ENCODE peak calls at places on chromosomes 3 and 15, in seven cellular contexts. E, T, M, G, C, A and J are unnamed samples.

GRCh38 chr3:42148982-42149432 is 57.9 kb downstream of the TRAK1 start:
- DNase-seq in E (no peak), T (no peak), M (peak; percentile 67), G (no peak), C (peak; percentile 13), A (no peak), J (peak; percentile 54)

GRCh38 chr3:182413061-182413460 is 380.2 kb upstream of the ATP11B start:
- DNase-seq in E (no peak), T (no peak), M (no peak), G (no peak), C (no peak), A (no peak), J (no peak)

GRCh38 chr15:69443032-69443611 is 9.5 kb upstream of the RPLP1 start:
- DNase-seq in E (no peak), T (no peak), M (no peak), G (no peak), C (no peak), A (no peak), J (no peak)

GRCh38 chr3:128950223-128950938 is 43.5 kb downstream of the CFAP92 start:
- DNase-seq in E (no peak), T (no peak), M (no peak), G (no peak), C (no peak), A (no peak), J (no peak)

GRCh38 chr3:114498779-114499370 is 205.0 kb downstream of the TIGIT start:
- DNase-seq in E (peak; percentile 89), T (no peak), M (no peak), G (no peak), C (no peak), A (no peak), J (no peak)

GRCh38 chr3:129211772-129212171 is 28.1 kb upstream of the CNBP start:
- DNase-seq in E (peak; percentile 98), T (no peak), M (peak; percentile 71), G (no peak), C (no peak), A (no peak), J (no peak)

GRCh38 chr3:182294696-182295095 is 498.6 kb upstream of the ATP11B start:
- DNase-seq in E (no peak), T (no peak), M (no peak), G (no peak), C (no peak), A (no peak), J (no peak)

GRCh38 chr15:89026167-89026566 is 62.1 kb upstream of the ABHD2 start:
- DNase-seq in E (no peak), T (no peak), M (no peak), G (no peak), C (no peak), A (no peak), J (no peak)

GRCh38 chr3:125582707-125583106 is 12.6 kb downstream of the OSBPL11 start:
- DNase-seq in E (peak; percentile 28), T (no peak), M (no peak), G (no peak), C (no peak), A (no peak), J (no peak)

DNA sequence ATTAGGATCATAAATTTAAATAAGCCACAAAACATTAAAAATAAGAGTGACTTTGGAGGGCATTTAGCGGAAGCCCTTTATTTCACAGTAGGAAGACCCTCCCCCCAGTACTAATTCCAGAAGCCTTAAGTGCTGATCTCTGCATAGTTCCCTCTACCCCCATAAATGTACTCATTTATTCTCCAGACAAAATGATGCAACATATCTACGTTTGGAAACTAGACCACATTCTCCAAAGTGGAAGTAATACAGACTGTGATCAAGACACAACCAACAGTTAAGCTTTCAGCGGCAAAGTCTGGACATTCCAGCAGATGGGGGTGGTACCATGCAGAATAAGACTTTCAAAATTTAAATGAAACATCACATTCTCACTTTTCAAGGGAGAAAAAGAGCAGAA is 44.8 kb upstream of the RPS17 start:
- DNase-seq in E (peak; percentile 1), T (no peak), M (no peak), G (no peak), C (no peak), A (no peak), J (no peak)
- TF ChIP-seq CTCF in E (no peak), T (no peak), M (no peak), G (no peak), C (no peak), A (no peak), J (peak; percentile 4)

GRCh38 chr3:168951368-168951767 is 712.1 kb downstream of the MECOM start:
- DNase-seq in E (peak; percentile 11), T (no peak), M (no peak), G (no peak), C (no peak), A (no peak), J (no peak)

GRCh38 chr3:168951884-168952283 is 711.6 kb downstream of the MECOM start:
- DNase-seq in E (no peak), T (no peak), M (no peak), G (no peak), C (no peak), A (no peak), J (no peak)

GRCh38 chr3:168956087-168956486 is 707.4 kb downstream of the MECOM start:
- DNase-seq in E (no peak), T (no peak), M (no peak), G (no peak), C (no peak), A (no peak), J (no peak)

DNA sequence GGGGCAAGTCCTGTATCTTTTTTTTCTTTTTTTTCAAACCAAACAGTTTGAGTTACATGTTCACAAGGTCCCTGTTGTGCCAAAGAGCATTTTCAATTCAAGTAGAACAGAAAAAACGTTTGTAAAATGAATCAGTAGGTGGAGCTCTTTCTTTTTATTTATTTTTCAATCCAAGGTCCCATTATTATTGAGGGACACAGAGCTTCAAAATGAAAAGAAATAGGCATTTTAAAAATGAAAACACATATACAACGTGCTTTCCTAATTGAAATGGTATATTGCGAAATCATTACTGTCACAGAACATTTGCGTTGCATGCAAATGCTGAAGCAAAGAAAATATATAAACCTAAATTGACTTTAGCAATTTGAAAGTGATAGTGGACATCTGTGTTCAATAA is 711.0 kb downstream of the MECOM start:
- DNase-seq in E (peak; percentile 36), T (no peak), M (no peak), G (no peak), C (no peak), A (no peak), J (peak; percentile 71)
- TF ChIP-seq CTCF in E (peak; percentile 45), T (no peak), M (no peak), G (no peak), C (peak; percentile 35), A (no peak), J (peak; percentile 32)

GRCh38 chr3:105222568-105223093 is 144.1 kb upstream of the ALCAM start:
- DNase-seq in E (no peak), T (no peak), M (no peak), G (no peak), C (no peak), A (no peak), J (no peak)
- TF ChIP-seq CTCF in E (no peak), T (no peak), M (no peak), G (no peak), C (no peak), A (no peak), J (no peak)

GRCh38 chr3:179882322-179882721 is 154.4 kb downstream of the PEX5L start:
- DNase-seq in E (peak; percentile 6), T (no peak), M (no peak), G (no peak), C (no peak), A (no peak), J (no peak)
- TF ChIP-seq CTCF in E (no peak), T (no peak), M (no peak), G (no peak), C (no peak), A (no peak), J (no peak)

GRCh38 chr3:189822726-189823125 is 191.5 kb downstream of the TP63 start:
- DNase-seq in E (no peak), T (no peak), M (no peak), G (no peak), C (no peak), A (no peak), J (no peak)
- TF ChIP-seq CTCF in E (no peak), T (no peak), M (no peak), G (no peak), C (no peak), A (no peak), J (no peak)